ENCODE peak calls at places on chromosomes 6 and 20, in seven cellular contexts. One of them, this sample, is unnamed.

GRCh38 chr6:114121913-114122662 is 151.1 kb upstream of the HDAC2 start:
- DNase-seq in stimulated activated CD8-positive, alpha-beta memory T cell treated with anti-CD3 and anti-CD28 coated beads, Interleukin-15, amount 100 ng/mL, for 24 hours: no peak
- DNase-seq in non-pigmented ciliary epithelial cell: no peak
- DNase-seq in cardiac muscle cell: no peak
- DNase-seq in amygdala: no peak
- DNase-seq in Calu3: no peak
- DNase-seq in activated CD4-positive, CD25-positive, alpha-beta regulatory T cell treated with anti-CD3 and anti-CD28 coated beads, Interleukin-2, amount 50 U/mL, for 72 hours: no peak
- DNase-seq in this sample: no peak

GRCh38 chr20:58971429-58971828 is 9.6 kb upstream of the NELFCD start:
- DNase-seq in stimulated activated CD8-positive, alpha-beta memory T cell treated with anti-CD3 and anti-CD28 coated beads, Interleukin-15, amount 100 ng/mL, for 24 hours: no peak
- DNase-seq in non-pigmented ciliary epithelial cell: no peak
- DNase-seq in cardiac muscle cell: no peak
- DNase-seq in amygdala: no peak
- DNase-seq in Calu3: no peak
- DNase-seq in activated CD4-positive, CD25-positive, alpha-beta regulatory T cell treated with anti-CD3 and anti-CD28 coated beads, Interleukin-2, amount 50 U/mL, for 72 hours: no peak
- DNase-seq in this sample: no peak

GRCh38 chr20:63169731-63170130 is 46.2 kb downstream of the YTHDF1 start:
- DNase-seq in stimulated activated CD8-positive, alpha-beta memory T cell treated with anti-CD3 and anti-CD28 coated beads, Interleukin-15, amount 100 ng/mL, for 24 hours: no peak
- DNase-seq in non-pigmented ciliary epithelial cell: no peak
- DNase-seq in cardiac muscle cell: no peak
- DNase-seq in amygdala: no peak
- DNase-seq in Calu3: no peak
- DNase-seq in activated CD4-positive, CD25-positive, alpha-beta regulatory T cell treated with anti-CD3 and anti-CD28 coated beads, Interleukin-2, amount 50 U/mL, for 72 hours: no peak
- DNase-seq in this sample: no peak

GRCh38 chr6:149410557-149410956 is 10.5 kb downstream of the SUMO4 start:
- DNase-seq in stimulated activated CD8-positive, alpha-beta memory T cell treated with anti-CD3 and anti-CD28 coated beads, Interleukin-15, amount 100 ng/mL, for 24 hours: no peak
- DNase-seq in non-pigmented ciliary epithelial cell: no peak
- DNase-seq in cardiac muscle cell: no peak
- DNase-seq in amygdala: no peak
- DNase-seq in Calu3: no peak
- DNase-seq in activated CD4-positive, CD25-positive, alpha-beta regulatory T cell treated with anti-CD3 and anti-CD28 coated beads, Interleukin-2, amount 50 U/mL, for 72 hours: no peak
- DNase-seq in this sample: no peak

GRCh38 chr20:6654490-6655247 is 112.8 kb upstream of the BMP2 start:
- DNase-seq in stimulated activated CD8-positive, alpha-beta memory T cell treated with anti-CD3 and anti-CD28 coated beads, Interleukin-15, amount 100 ng/mL, for 24 hours: no peak
- DNase-seq in non-pigmented ciliary epithelial cell: no peak
- DNase-seq in cardiac muscle cell: no peak
- DNase-seq in amygdala: no peak
- DNase-seq in Calu3: no peak
- DNase-seq in activated CD4-positive, CD25-positive, alpha-beta regulatory T cell treated with anti-CD3 and anti-CD28 coated beads, Interleukin-2, amount 50 U/mL, for 72 hours: no peak
- DNase-seq in this sample: no peak

GRCh38 chr20:35290887-35291417 is 1.3 kb downstream of the FAM83C start:
- DNase-seq in stimulated activated CD8-positive, alpha-beta memory T cell treated with anti-CD3 and anti-CD28 coated beads, Interleukin-15, amount 100 ng/mL, for 24 hours: no peak
- DNase-seq in non-pigmented ciliary epithelial cell: no peak
- DNase-seq in cardiac muscle cell: no peak
- DNase-seq in amygdala: no peak
- DNase-seq in Calu3: no peak
- DNase-seq in activated CD4-positive, CD25-positive, alpha-beta regulatory T cell treated with anti-CD3 and anti-CD28 coated beads, Interleukin-2, amount 50 U/mL, for 72 hours: no peak
- DNase-seq in this sample: no peak

GRCh38 chr6:87078983-87079616 is 15.8 kb downstream of the CGA start:
- DNase-seq in stimulated activated CD8-positive, alpha-beta memory T cell treated with anti-CD3 and anti-CD28 coated beads, Interleukin-15, amount 100 ng/mL, for 24 hours: peak
- DNase-seq in non-pigmented ciliary epithelial cell: peak
- DNase-seq in cardiac muscle cell: peak
- DNase-seq in amygdala: peak
- DNase-seq in Calu3: peak
- DNase-seq in activated CD4-positive, CD25-positive, alpha-beta regulatory T cell treated with anti-CD3 and anti-CD28 coated beads, Interleukin-2, amount 50 U/mL, for 72 hours: peak
- DNase-seq in this sample: peak

GRCh38 chr20:23515250-23515939 is 24.5 kb downstream of the CST8 start:
- DNase-seq in stimulated activated CD8-positive, alpha-beta memory T cell treated with anti-CD3 and anti-CD28 coated beads, Interleukin-15, amount 100 ng/mL, for 24 hours: no peak
- DNase-seq in non-pigmented ciliary epithelial cell: no peak
- DNase-seq in cardiac muscle cell: no peak
- DNase-seq in amygdala: no peak
- DNase-seq in Calu3: no peak
- DNase-seq in activated CD4-positive, CD25-positive, alpha-beta regulatory T cell treated with anti-CD3 and anti-CD28 coated beads, Interleukin-2, amount 50 U/mL, for 72 hours: no peak
- DNase-seq in this sample: no peak

GRCh38 chr6:104705095-104705707 is 154.5 kb downstream of the HACE1 start:
- DNase-seq in stimulated activated CD8-positive, alpha-beta memory T cell treated with anti-CD3 and anti-CD28 coated beads, Interleukin-15, amount 100 ng/mL, for 24 hours: no peak
- DNase-seq in non-pigmented ciliary epithelial cell: peak
- DNase-seq in cardiac muscle cell: no peak
- DNase-seq in amygdala: no peak
- DNase-seq in Calu3: no peak
- DNase-seq in activated CD4-positive, CD25-positive, alpha-beta regulatory T cell treated with anti-CD3 and anti-CD28 coated beads, Interleukin-2, amount 50 U/mL, for 72 hours: no peak
- DNase-seq in this sample: peak

GRCh38 chr20:46022411-46023147 is 6.4 kb upstream of the SLC12A5 start:
- DNase-seq in stimulated activated CD8-positive, alpha-beta memory T cell treated with anti-CD3 and anti-CD28 coated beads, Interleukin-15, amount 100 ng/mL, for 24 hours: peak
- DNase-seq in non-pigmented ciliary epithelial cell: no peak
- DNase-seq in cardiac muscle cell: peak
- DNase-seq in amygdala: peak
- DNase-seq in Calu3: peak
- DNase-seq in activated CD4-positive, CD25-positive, alpha-beta regulatory T cell treated with anti-CD3 and anti-CD28 coated beads, Interleukin-2, amount 50 U/mL, for 72 hours: peak
- DNase-seq in this sample: no peak

GRCh38 chr6:36268478-36269248 is 1.2 kb upstream of the PNPLA1 start:
- DNase-seq in stimulated activated CD8-positive, alpha-beta memory T cell treated with anti-CD3 and anti-CD28 coated beads, Interleukin-15, amount 100 ng/mL, for 24 hours: no peak
- DNase-seq in non-pigmented ciliary epithelial cell: no peak
- DNase-seq in cardiac muscle cell: no peak
- DNase-seq in amygdala: peak
- DNase-seq in Calu3: no peak
- DNase-seq in activated CD4-positive, CD25-positive, alpha-beta regulatory T cell treated with anti-CD3 and anti-CD28 coated beads, Interleukin-2, amount 50 U/mL, for 72 hours: no peak
- DNase-seq in this sample: no peak

GRCh38 chr6:169738972-169739529 is 12.3 kb downstream of the DYNLT2 start:
- DNase-seq in stimulated activated CD8-positive, alpha-beta memory T cell treated with anti-CD3 and anti-CD28 coated beads, Interleukin-15, amount 100 ng/mL, for 24 hours: no peak
- DNase-seq in non-pigmented ciliary epithelial cell: no peak
- DNase-seq in cardiac muscle cell: no peak
- DNase-seq in amygdala: no peak
- DNase-seq in Calu3: no peak
- DNase-seq in activated CD4-positive, CD25-positive, alpha-beta regulatory T cell treated with anti-CD3 and anti-CD28 coated beads, Interleukin-2, amount 50 U/mL, for 72 hours: no peak
- DNase-seq in this sample: no peak

GRCh38 chr20:59777321-59777705 is 156.1 kb downstream of the SYCP2 start:
- DNase-seq in stimulated activated CD8-positive, alpha-beta memory T cell treated with anti-CD3 and anti-CD28 coated beads, Interleukin-15, amount 100 ng/mL, for 24 hours: no peak
- DNase-seq in non-pigmented ciliary epithelial cell: no peak
- DNase-seq in cardiac muscle cell: no peak
- DNase-seq in amygdala: no peak
- DNase-seq in Calu3: no peak
- DNase-seq in activated CD4-positive, CD25-positive, alpha-beta regulatory T cell treated with anti-CD3 and anti-CD28 coated beads, Interleukin-2, amount 50 U/mL, for 72 hours: peak
- DNase-seq in this sample: no peak

GRCh38 chr6:87391334-87391733 is 16.4 kb upstream of the CFAP206 start:
- DNase-seq in stimulated activated CD8-positive, alpha-beta memory T cell treated with anti-CD3 and anti-CD28 coated beads, Interleukin-15, amount 100 ng/mL, for 24 hours: no peak
- DNase-seq in non-pigmented ciliary epithelial cell: no peak
- DNase-seq in cardiac muscle cell: peak
- DNase-seq in amygdala: no peak
- DNase-seq in Calu3: peak
- DNase-seq in activated CD4-positive, CD25-positive, alpha-beta regulatory T cell treated with anti-CD3 and anti-CD28 coated beads, Interleukin-2, amount 50 U/mL, for 72 hours: no peak
- DNase-seq in this sample: no peak

GRCh38 chr6:169669889-169670288 is 31.9 kb downstream of the WDR27 start:
- DNase-seq in stimulated activated CD8-positive, alpha-beta memory T cell treated with anti-CD3 and anti-CD28 coated beads, Interleukin-15, amount 100 ng/mL, for 24 hours: no peak
- DNase-seq in non-pigmented ciliary epithelial cell: no peak
- DNase-seq in cardiac muscle cell: no peak
- DNase-seq in amygdala: no peak
- DNase-seq in Calu3: no peak
- DNase-seq in activated CD4-positive, CD25-positive, alpha-beta regulatory T cell treated with anti-CD3 and anti-CD28 coated beads, Interleukin-2, amount 50 U/mL, for 72 hours: no peak
- DNase-seq in this sample: no peak

GRCh38 chr6:105213272-105213671 is 33.5 kb upstream of the POPDC3 start:
- DNase-seq in stimulated activated CD8-positive, alpha-beta memory T cell treated with anti-CD3 and anti-CD28 coated beads, Interleukin-15, amount 100 ng/mL, for 24 hours: no peak
- DNase-seq in non-pigmented ciliary epithelial cell: no peak
- DNase-seq in cardiac muscle cell: no peak
- DNase-seq in amygdala: no peak
- DNase-seq in Calu3: no peak
- DNase-seq in activated CD4-positive, CD25-positive, alpha-beta regulatory T cell treated with anti-CD3 and anti-CD28 coated beads, Interleukin-2, amount 50 U/mL, for 72 hours: no peak
- DNase-seq in this sample: no peak

GRCh38 chr6:10763006-10763405 is 15.4 kb downstream of the TMEM14B start:
- DNase-seq in stimulated activated CD8-positive, alpha-beta memory T cell treated with anti-CD3 and anti-CD28 coated beads, Interleukin-15, amount 100 ng/mL, for 24 hours: no peak
- DNase-seq in non-pigmented ciliary epithelial cell: no peak
- DNase-seq in cardiac muscle cell: no peak
- DNase-seq in amygdala: no peak
- DNase-seq in Calu3: no peak
- DNase-seq in activated CD4-positive, CD25-positive, alpha-beta regulatory T cell treated with anti-CD3 and anti-CD28 coated beads, Interleukin-2, amount 50 U/mL, for 72 hours: no peak
- DNase-seq in this sample: peak

GRCh38 chr20:49351775-49352174 is 73.9 kb upstream of the ZNFX1 start:
- DNase-seq in stimulated activated CD8-positive, alpha-beta memory T cell treated with anti-CD3 and anti-CD28 coated beads, Interleukin-15, amount 100 ng/mL, for 24 hours: no peak
- DNase-seq in non-pigmented ciliary epithelial cell: no peak
- DNase-seq in cardiac muscle cell: no peak
- DNase-seq in amygdala: no peak
- DNase-seq in Calu3: no peak
- DNase-seq in activated CD4-positive, CD25-positive, alpha-beta regulatory T cell treated with anti-CD3 and anti-CD28 coated beads, Interleukin-2, amount 50 U/mL, for 72 hours: no peak
- DNase-seq in this sample: no peak

GRCh38 chr20:17542993-17543412 is 11.8 kb upstream of the BFSP1 start:
- DNase-seq in stimulated activated CD8-positive, alpha-beta memory T cell treated with anti-CD3 and anti-CD28 coated beads, Interleukin-15, amount 100 ng/mL, for 24 hours: no peak
- DNase-seq in non-pigmented ciliary epithelial cell: peak
- DNase-seq in cardiac muscle cell: no peak
- DNase-seq in amygdala: no peak
- DNase-seq in Calu3: no peak
- DNase-seq in activated CD4-positive, CD25-positive, alpha-beta regulatory T cell treated with anti-CD3 and anti-CD28 coated beads, Interleukin-2, amount 50 U/mL, for 72 hours: no peak
- DNase-seq in this sample: no peak

GRCh38 chr6:6686748-6687601 is 98.5 kb downstream of the LY86 start:
- DNase-seq in stimulated activated CD8-positive, alpha-beta memory T cell treated with anti-CD3 and anti-CD28 coated beads, Interleukin-15, amount 100 ng/mL, for 24 hours: no peak
- DNase-seq in non-pigmented ciliary epithelial cell: no peak
- DNase-seq in cardiac muscle cell: peak
- DNase-seq in amygdala: no peak
- DNase-seq in Calu3: peak
- DNase-seq in activated CD4-positive, CD25-positive, alpha-beta regulatory T cell treated with anti-CD3 and anti-CD28 coated beads, Interleukin-2, amount 50 U/mL, for 72 hours: no peak
- DNase-seq in this sample: no peak

GRCh38 chr20:37537505-37537904 is 9.8 kb upstream of the BLCAP start:
- DNase-seq in stimulated activated CD8-positive, alpha-beta memory T cell treated with anti-CD3 and anti-CD28 coated beads, Interleukin-15, amount 100 ng/mL, for 24 hours: no peak
- DNase-seq in non-pigmented ciliary epithelial cell: no peak
- DNase-seq in cardiac muscle cell: no peak
- DNase-seq in amygdala: no peak
- DNase-seq in Calu3: no peak
- DNase-seq in activated CD4-positive, CD25-positive, alpha-beta regulatory T cell treated with anti-CD3 and anti-CD28 coated beads, Interleukin-2, amount 50 U/mL, for 72 hours: no peak
- DNase-seq in this sample: no peak

GRCh38 chr20:44725852-44726251 is 10.7 kb downstream of the CCN5 start:
- DNase-seq in stimulated activated CD8-positive, alpha-beta memory T cell treated with anti-CD3 and anti-CD28 coated beads, Interleukin-15, amount 100 ng/mL, for 24 hours: no peak
- DNase-seq in non-pigmented ciliary epithelial cell: no peak
- DNase-seq in cardiac muscle cell: no peak
- DNase-seq in amygdala: no peak
- DNase-seq in Calu3: no peak
- DNase-seq in activated CD4-positive, CD25-positive, alpha-beta regulatory T cell treated with anti-CD3 and anti-CD28 coated beads, Interleukin-2, amount 50 U/mL, for 72 hours: no peak
- DNase-seq in this sample: no peak

GRCh38 chr6:161434921-161435411 is 161.1 kb upstream of the AGPAT4 start:
- DNase-seq in stimulated activated CD8-positive, alpha-beta memory T cell treated with anti-CD3 and anti-CD28 coated beads, Interleukin-15, amount 100 ng/mL, for 24 hours: no peak
- DNase-seq in non-pigmented ciliary epithelial cell: peak
- DNase-seq in cardiac muscle cell: no peak
- DNase-seq in amygdala: no peak
- DNase-seq in Calu3: peak
- DNase-seq in activated CD4-positive, CD25-positive, alpha-beta regulatory T cell treated with anti-CD3 and anti-CD28 coated beads, Interleukin-2, amount 50 U/mL, for 72 hours: no peak
- DNase-seq in this sample: peak

GRCh38 chr6:30490031-30490876 is 945 bp downstream of the HLA-E start:
- DNase-seq in stimulated activated CD8-positive, alpha-beta memory T cell treated with anti-CD3 and anti-CD28 coated beads, Interleukin-15, amount 100 ng/mL, for 24 hours: peak
- DNase-seq in non-pigmented ciliary epithelial cell: no peak
- DNase-seq in cardiac muscle cell: peak
- DNase-seq in amygdala: no peak
- DNase-seq in Calu3: peak
- DNase-seq in activated CD4-positive, CD25-positive, alpha-beta regulatory T cell treated with anti-CD3 and anti-CD28 coated beads, Interleukin-2, amount 50 U/mL, for 72 hours: peak
- DNase-seq in this sample: no peak

GRCh38 chr20:50636601-50637539 is 54.5 kb downstream of the RIPOR3 start:
- DNase-seq in stimulated activated CD8-positive, alpha-beta memory T cell treated with anti-CD3 and anti-CD28 coated beads, Interleukin-15, amount 100 ng/mL, for 24 hours: no peak
- DNase-seq in non-pigmented ciliary epithelial cell: no peak
- DNase-seq in cardiac muscle cell: peak
- DNase-seq in amygdala: no peak
- DNase-seq in Calu3: no peak
- DNase-seq in activated CD4-positive, CD25-positive, alpha-beta regulatory T cell treated with anti-CD3 and anti-CD28 coated beads, Interleukin-2, amount 50 U/mL, for 72 hours: no peak
- DNase-seq in this sample: no peak

GRCh38 chr6:136790411-136791295 is 1.6 kb downstream of the MAP3K5 start:
- DNase-seq in stimulated activated CD8-positive, alpha-beta memory T cell treated with anti-CD3 and anti-CD28 coated beads, Interleukin-15, amount 100 ng/mL, for 24 hours: no peak
- DNase-seq in non-pigmented ciliary epithelial cell: no peak
- DNase-seq in cardiac muscle cell: no peak
- DNase-seq in amygdala: no peak
- DNase-seq in Calu3: no peak
- DNase-seq in activated CD4-positive, CD25-positive, alpha-beta regulatory T cell treated with anti-CD3 and anti-CD28 coated beads, Interleukin-2, amount 50 U/mL, for 72 hours: no peak
- DNase-seq in this sample: no peak

GRCh38 chr6:167945937-167946485 is 51.5 kb upstream of the KIF25 start:
- DNase-seq in stimulated activated CD8-positive, alpha-beta memory T cell treated with anti-CD3 and anti-CD28 coated beads, Interleukin-15, amount 100 ng/mL, for 24 hours: no peak
- DNase-seq in non-pigmented ciliary epithelial cell: no peak
- DNase-seq in cardiac muscle cell: no peak
- DNase-seq in amygdala: no peak
- DNase-seq in Calu3: no peak
- DNase-seq in activated CD4-positive, CD25-positive, alpha-beta regulatory T cell treated with anti-CD3 and anti-CD28 coated beads, Interleukin-2, amount 50 U/mL, for 72 hours: no peak
- DNase-seq in this sample: no peak

GRCh38 chr6:3841711-3842565 is 7.2 kb upstream of the FAM50B start:
- DNase-seq in stimulated activated CD8-positive, alpha-beta memory T cell treated with anti-CD3 and anti-CD28 coated beads, Interleukin-15, amount 100 ng/mL, for 24 hours: no peak
- DNase-seq in non-pigmented ciliary epithelial cell: no peak
- DNase-seq in cardiac muscle cell: no peak
- DNase-seq in amygdala: no peak
- DNase-seq in Calu3: no peak
- DNase-seq in activated CD4-positive, CD25-positive, alpha-beta regulatory T cell treated with anti-CD3 and anti-CD28 coated beads, Interleukin-2, amount 50 U/mL, for 72 hours: no peak
- DNase-seq in this sample: no peak

GRCh38 chr20:31813611-31814010 is 5.5 kb upstream of the MYLK2 start:
- DNase-seq in stimulated activated CD8-positive, alpha-beta memory T cell treated with anti-CD3 and anti-CD28 coated beads, Interleukin-15, amount 100 ng/mL, for 24 hours: no peak
- DNase-seq in non-pigmented ciliary epithelial cell: no peak
- DNase-seq in cardiac muscle cell: no peak
- DNase-seq in amygdala: no peak
- DNase-seq in Calu3: no peak
- DNase-seq in activated CD4-positive, CD25-positive, alpha-beta regulatory T cell treated with anti-CD3 and anti-CD28 coated beads, Interleukin-2, amount 50 U/mL, for 72 hours: no peak
- DNase-seq in this sample: no peak

GRCh38 chr20:58508762-58509395 is 6.3 kb downstream of the APCDD1L start:
- DNase-seq in stimulated activated CD8-positive, alpha-beta memory T cell treated with anti-CD3 and anti-CD28 coated beads, Interleukin-15, amount 100 ng/mL, for 24 hours: no peak
- DNase-seq in non-pigmented ciliary epithelial cell: no peak
- DNase-seq in cardiac muscle cell: no peak
- DNase-seq in amygdala: no peak
- DNase-seq in Calu3: no peak
- DNase-seq in activated CD4-positive, CD25-positive, alpha-beta regulatory T cell treated with anti-CD3 and anti-CD28 coated beads, Interleukin-2, amount 50 U/mL, for 72 hours: no peak
- DNase-seq in this sample: no peak

GRCh38 chr6:161255518-161255917 is 18.3 kb downstream of the AGPAT4 start:
- DNase-seq in stimulated activated CD8-positive, alpha-beta memory T cell treated with anti-CD3 and anti-CD28 coated beads, Interleukin-15, amount 100 ng/mL, for 24 hours: no peak
- DNase-seq in non-pigmented ciliary epithelial cell: no peak
- DNase-seq in cardiac muscle cell: no peak
- DNase-seq in amygdala: no peak
- DNase-seq in Calu3: no peak
- DNase-seq in activated CD4-positive, CD25-positive, alpha-beta regulatory T cell treated with anti-CD3 and anti-CD28 coated beads, Interleukin-2, amount 50 U/mL, for 72 hours: no peak
- DNase-seq in this sample: no peak

GRCh38 chr6:11277275-11278206 is 45.1 kb upstream of the NEDD9 start:
- DNase-seq in stimulated activated CD8-positive, alpha-beta memory T cell treated with anti-CD3 and anti-CD28 coated beads, Interleukin-15, amount 100 ng/mL, for 24 hours: no peak
- DNase-seq in non-pigmented ciliary epithelial cell: peak
- DNase-seq in cardiac muscle cell: peak
- DNase-seq in amygdala: no peak
- DNase-seq in Calu3: peak
- DNase-seq in activated CD4-positive, CD25-positive, alpha-beta regulatory T cell treated with anti-CD3 and anti-CD28 coated beads, Interleukin-2, amount 50 U/mL, for 72 hours: no peak
- DNase-seq in this sample: peak

GRCh38 chr20:51422912-51423667 is 119.4 kb downstream of the NFATC2 start:
- DNase-seq in stimulated activated CD8-positive, alpha-beta memory T cell treated with anti-CD3 and anti-CD28 coated beads, Interleukin-15, amount 100 ng/mL, for 24 hours: no peak
- DNase-seq in non-pigmented ciliary epithelial cell: no peak
- DNase-seq in cardiac muscle cell: no peak
- DNase-seq in amygdala: no peak
- DNase-seq in Calu3: no peak
- DNase-seq in activated CD4-positive, CD25-positive, alpha-beta regulatory T cell treated with anti-CD3 and anti-CD28 coated beads, Interleukin-2, amount 50 U/mL, for 72 hours: no peak
- DNase-seq in this sample: no peak

GRCh38 chr6:23173231-23173630 is 603.9 kb downstream of the HDGFL1 start:
- DNase-seq in stimulated activated CD8-positive, alpha-beta memory T cell treated with anti-CD3 and anti-CD28 coated beads, Interleukin-15, amount 100 ng/mL, for 24 hours: no peak
- DNase-seq in non-pigmented ciliary epithelial cell: no peak
- DNase-seq in cardiac muscle cell: no peak
- DNase-seq in amygdala: no peak
- DNase-seq in Calu3: no peak
- DNase-seq in activated CD4-positive, CD25-positive, alpha-beta regulatory T cell treated with anti-CD3 and anti-CD28 coated beads, Interleukin-2, amount 50 U/mL, for 72 hours: no peak
- DNase-seq in this sample: no peak

This sample was measured in AG04450.